ENCODE peak calls at places on chromosomes 6 and 20, in nine cellular contexts. U is psoas muscle, S is GM23338, X is heart left ventricle, B is osteoblast, M is adrenal gland, H is left lung, F is HepG2, N is colonic mucosa. Z is an unnamed sample.

GRCh38 chr6:47629954-47630353 is 68.4 kb upstream of the ADGRF4 start:
- DNase-seq in X (no peak), B (no peak), F (no peak), H (no peak), M (no peak), S (no peak), N (no peak), U (no peak), Z (no peak)

GRCh38 chr6:139977887-139978332 is 603.5 kb upstream of the CITED2 start:
- DNase-seq in S (no peak), H (no peak), B (no peak), N (no peak), U (no peak), X (no peak), F (peak; percentile 18), M (no peak), Z (no peak)

GRCh38 chr6:16819752-16820151 is 58.5 kb upstream of the ATXN1 start:
- DNase-seq in U (no peak), N (no peak), X (no peak), M (no peak), S (peak; percentile 37), F (no peak), H (no peak), B (peak; percentile 27), Z (no peak)

GRCh38 chr20:47013606-47014005 is 119.0 kb downstream of the EYA2 start:
- DNase-seq in N (no peak), M (no peak), F (no peak), S (no peak), B (no peak), H (no peak), U (no peak), X (no peak), Z (no peak)

GRCh38 chr6:112356994-112357393 is 9.9 kb downstream of the RFPL4B start:
- DNase-seq in S (no peak), F (no peak), N (no peak), X (no peak), U (no peak), B (no peak), H (no peak), M (no peak), Z (no peak)

GRCh38 chr6:7848229-7848628 is 62.4 kb downstream of the TXNDC5 start:
- DNase-seq in B (no peak), S (no peak), U (no peak), H (no peak), F (no peak), N (no peak), M (no peak), X (no peak), Z (no peak)

GRCh38 chr6:146962332-146962731 is 241.9 kb upstream of the STXBP5 start:
- DNase-seq in X (no peak), H (no peak), S (no peak), F (no peak), U (no peak), M (peak; percentile 80), N (no peak), B (no peak), Z (no peak)

GRCh38 chr6:106510090-106510970 is 119.0 kb downstream of the RTN4IP1 start:
- DNase-seq in M (no peak), S (peak; percentile 71), U (peak; percentile 64), N (peak; percentile 90), F (peak; percentile 40), B (peak; percentile 88), X (peak; percentile 76), H (peak; percentile 87), Z (peak; percentile 89)

GRCh38 chr20:47950103-47950502 is 164.8 kb upstream of the SULF2 start:
- DNase-seq in B (peak; percentile 81), S (no peak), X (no peak), N (no peak), M (no peak), H (no peak), U (no peak), F (no peak), Z (no peak)

GRCh38 chr20:32828029-32828666 is 8.4 kb downstream of the MAPRE1 start:
- DNase-seq in M (no peak), S (no peak), B (peak; percentile 9), F (no peak), X (no peak), N (no peak), H (no peak), U (no peak), Z (no peak)
- TF ChIP-seq CTCF in M (no peak), S (no peak), B (no peak), F (no peak), X (no peak), N (no peak), H (no peak), U (no peak), Z (no peak)

GRCh38 chr20:62305765-62306431 is 3.1 kb downstream of the ADRM1 start:
- DNase-seq in F (no peak), S (no peak), B (peak; percentile 85), H (no peak), U (no peak), N (no peak), X (no peak), M (no peak), Z (no peak)

GRCh38 chr20:62304331-62305148 is 1.7 kb downstream of the ADRM1 start:
- DNase-seq in U (no peak), N (peak; percentile 34), F (no peak), B (peak; percentile 85), S (no peak), X (no peak), H (no peak), M (no peak), Z (no peak)

GRCh38 chr20:62303327-62304226 is 780 bp downstream of the ADRM1 start:
- DNase-seq in F (peak; percentile 89), U (no peak), H (no peak), X (no peak), S (no peak), N (peak; percentile 40), M (peak; percentile 80), B (peak; percentile 95), Z (no peak)

GRCh38 chr20:62306440-62307187 is 3.8 kb downstream of the ADRM1 start:
- DNase-seq in N (no peak), H (no peak), X (no peak), S (no peak), B (peak; percentile 84), U (no peak), M (no peak), F (no peak), Z (no peak)

DNA sequence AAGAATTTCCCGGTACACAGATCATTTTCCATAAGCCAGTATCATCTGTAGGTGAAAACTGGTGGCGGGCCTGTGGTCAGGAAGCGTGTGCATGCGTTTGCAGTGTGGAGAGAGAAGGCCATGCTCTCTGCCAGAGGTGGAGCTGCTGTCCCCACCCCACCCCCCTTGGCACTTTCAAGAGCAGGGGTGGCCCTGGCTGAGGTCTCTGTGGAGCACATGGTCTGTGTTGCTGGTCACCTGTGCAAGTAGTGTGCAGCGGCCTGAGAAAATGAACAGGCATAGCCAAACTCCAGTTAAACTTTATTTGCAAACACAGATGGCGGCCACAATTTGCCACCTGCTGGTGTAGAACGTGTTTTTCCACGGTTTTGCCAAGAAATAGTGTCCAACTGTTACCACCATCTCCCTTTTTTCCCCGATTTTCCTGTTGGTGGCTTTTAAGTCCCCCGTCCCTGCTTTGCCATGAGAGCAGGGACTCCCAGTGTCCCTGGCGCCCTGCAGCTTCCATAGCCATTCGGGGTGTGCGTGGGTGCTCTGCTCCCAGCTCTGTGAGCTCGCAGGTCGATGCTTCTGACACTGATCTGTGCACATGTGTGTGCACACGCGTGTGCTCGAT is 2.5 kb downstream of the ADRM1 start:
- DNase-seq in B (peak; percentile 76), H (no peak), S (no peak), F (peak; percentile 61), U (no peak), N (no peak), M (peak; percentile 69), X (no peak), Z (no peak)
- H3K36me3 ChIP-seq in B (peaks cover 43% of the 10 kb centered on the region), H (no peaks in the 10 kb centered on the region), S (peaks cover 21% of the 10 kb centered on the region), F (peaks cover 57% of the 10 kb centered on the region), U (peaks cover 62% of the 10 kb centered on the region), N (peaks cover 26% of the 10 kb centered on the region), M (no peaks in the 10 kb centered on the region), X (no peaks in the 10 kb centered on the region), Z (peaks cover 59% of the 10 kb centered on the region)

DNA sequence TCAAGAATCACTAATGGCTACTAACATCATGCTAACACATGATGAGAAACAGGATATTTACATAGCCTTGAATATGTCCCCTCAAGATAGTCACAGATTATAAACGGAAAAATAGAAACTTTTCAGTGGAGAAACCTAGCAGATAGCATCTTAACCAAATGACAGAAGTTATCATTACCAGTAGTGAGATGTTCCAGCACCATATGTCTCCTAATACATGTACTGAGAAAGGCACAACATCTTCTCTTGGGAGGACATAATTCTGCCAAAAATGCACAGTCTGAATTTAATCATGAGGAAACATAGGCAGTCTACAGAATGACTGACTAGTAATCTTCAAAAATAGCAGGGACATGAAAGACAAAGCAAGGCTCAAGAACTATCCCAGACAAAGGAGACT is 19.9 kb upstream of the PRIM2 start:
- DNase-seq in F (no peak), M (no peak), U (no peak), N (no peak), S (no peak), H (no peak), B (no peak), X (no peak), Z (no peak)
- TF ChIP-seq CTCF in F (no peak), M (no peak), U (no peak), N (no peak), S (no peak), H (no peak), B (no peak), X (no peak), Z (no peak)

GRCh38 chr6:43759157-43759925 is 10.7 kb upstream of the VEGFA start:
- DNase-seq in B (peak; percentile 62), U (no peak), M (no peak), N (no peak), X (no peak), S (no peak), F (no peak), H (no peak), Z (peak; percentile 20)
- H3K36me3 ChIP-seq in B (no peaks in the 10 kb centered on the region), U (no peaks in the 10 kb centered on the region), M (no peaks in the 10 kb centered on the region), N (no peaks in the 10 kb centered on the region), X (no peaks in the 10 kb centered on the region), S (no peaks in the 10 kb centered on the region), F (no peaks in the 10 kb centered on the region), H (no peaks in the 10 kb centered on the region), Z (no peaks in the 10 kb centered on the region)

GRCh38 chr6:25939593-25939992 is 9.1 kb upstream of the SLC17A2 start:
- DNase-seq in B (no peak), H (no peak), M (no peak), U (no peak), F (no peak), N (no peak), S (no peak), X (no peak), Z (no peak)
- TF ChIP-seq CTCF in B (no peak), H (no peak), M (no peak), U (no peak), F (no peak), N (no peak), S (no peak), X (no peak), Z (no peak)